ENCODE peak calls at places on chromosomes 3 and 15, in four cellular contexts. E is mesendoderm, J is OCI-LY7, W is dorsolateral prefrontal cortex. B is an unnamed sample.

GRCh38 chr15:33296050-33296449 is 14.7 kb upstream of the RYR3 start:
- DNase-seq in J (peak), W (no peak), E (peak), B (no peak)

GRCh38 chr15:41979493-41980266 is 7.3 kb upstream of the EHD4 start:
- DNase-seq in J (no peak), E (no peak), W (no peak), B (no peak)

GRCh38 chr3:27278391-27279055 is 90.7 kb downstream of the NEK10 start:
- DNase-seq in J (no peak), E (no peak), W (no peak), B (no peak)

GRCh38 chr3:105953831-105954230 is 85.0 kb upstream of the CBLB start:
- DNase-seq in J (no peak), E (no peak), W (no peak), B (no peak)

GRCh38 chr15:55108858-55109518 is 87.8 kb downstream of the RSL24D1 start:
- DNase-seq in E (peak), J (peak), W (peak), B (peak)

GRCh38 chr15:55319537-55320325 is 709 bp downstream of the PIGB start:
- DNase-seq in E (no peak), W (no peak), J (peak), B (no peak)

GRCh38 chr3:31416980-31417379 is 115.7 kb upstream of the STT3B start:
- DNase-seq in W (no peak), E (no peak), J (no peak), B (no peak)

GRCh38 chr3:105448338-105448982 is 81.8 kb downstream of the ALCAM start:
- DNase-seq in J (no peak), W (peak), E (peak), B (peak)

GRCh38 chr3:187130346-187131066 is 8.8 kb downstream of the RPL39L start:
- DNase-seq in W (no peak), J (peak), E (no peak), B (no peak)

GRCh38 chr15:92051726-92052125 is 198.2 kb downstream of the SLCO3A1 start:
- DNase-seq in E (no peak), W (no peak), J (no peak), B (no peak)

GRCh38 chr3:196971094-196971698 is 2.6 kb upstream of the PIGZ start:
- DNase-seq in J (peak), E (no peak), W (no peak), B (no peak)

GRCh38 chr15:57422113-57422754 is 45.9 kb downstream of the CGNL1 start:
- DNase-seq in W (no peak), E (no peak), J (no peak), B (no peak)

GRCh38 chr15:36831915-36832310 is 252.5 kb downstream of the CDIN1 start:
- DNase-seq in E (no peak), W (no peak), J (no peak), B (no peak)

GRCh38 chr3:166304509-166305063 is 467.4 kb upstream of the BCHE start:
- DNase-seq in W (no peak), J (no peak), E (peak), B (peak)

GRCh38 chr3:131738095-131738494 is 235.3 kb upstream of the MRPL3 start:
- DNase-seq in J (no peak), E (no peak), W (no peak), B (no peak)

GRCh38 chr3:82386656-82387055 is 625.2 kb upstream of the GBE1 start:
- DNase-seq in J (no peak), W (no peak), E (no peak), B (no peak)

GRCh38 chr15:76330281-76330680 is 6.3 kb upstream of the ISL2 start:
- DNase-seq in J (no peak), W (no peak), E (peak), B (peak)

GRCh38 chr3:19934098-19934566 is at the start of gene EFHB:
- DNase-seq in J (no peak), E (peak), W (no peak), B (peak)

GRCh38 chr15:53918180-53919079 is 59.8 kb upstream of the UNC13C start:
- DNase-seq in E (peak), J (no peak), W (no peak), B (peak)

GRCh38 chr15:65887565-65887964 is 18.3 kb downstream of the RAB11A start:
- DNase-seq in J (no peak), E (no peak), W (no peak), B (no peak)

GRCh38 chr3:76943058-76943457 is 96.8 kb upstream of the ROBO2 start:
- DNase-seq in W (no peak), J (no peak), E (peak), B (peak)

GRCh38 chr15:91311986-91312385 is 211.9 kb downstream of the SV2B start:
- DNase-seq in W (no peak), E (no peak), J (no peak), B (no peak)

GRCh38 chr3:19970289-19970688 is 23.4 kb downstream of the RAB5A start:
- DNase-seq in E (no peak), J (no peak), W (no peak), B (no peak)

GRCh38 chr3:182682263-182683229 is 110.8 kb upstream of the ATP11B start:
- DNase-seq in E (peak), W (peak), J (peak), B (peak)

GRCh38 chr3:107346559-107346958 is 30.7 kb upstream of the CCDC54 start:
- DNase-seq in W (no peak), J (no peak), E (no peak), B (no peak)

GRCh38 chr3:30646181-30646876 is 39.9 kb downstream of the TGFBR2 start:
- DNase-seq in E (no peak), W (no peak), J (no peak), B (no peak)

GRCh38 chr3:166283856-166284255 is 446.6 kb upstream of the BCHE start:
- DNase-seq in W (no peak), J (no peak), E (no peak), B (no peak)

GRCh38 chr15:92903956-92904831 is 4.1 kb downstream of the CHD2 start:
- DNase-seq in J (peak), W (peak), E (peak), B (peak)

GRCh38 chr3:23824699-23825444 is 19.1 kb downstream of the UBE2E1 start:
- DNase-seq in E (no peak), W (no peak), J (no peak), B (no peak)

GRCh38 chr3:10495003-10495402 is 10.4 kb downstream of the ATP2B2 start:
- DNase-seq in J (no peak), W (no peak), E (no peak), B (peak)

GRCh38 chr15:76337047-76337738 is 620 bp downstream of the ISL2 start:
- DNase-seq in W (no peak), J (peak), E (peak), B (peak)

GRCh38 chr15:33032053-33032452 is 162.5 kb downstream of the FMN1 start:
- DNase-seq in E (no peak), W (no peak), J (no peak), B (no peak)

GRCh38 chr3:21540265-21540664 is 210.7 kb downstream of the ZNF385D start:
- DNase-seq in J (no peak), W (no peak), E (no peak), B (no peak)

GRCh38 chr3:21544076-21544462 is 206.9 kb downstream of the ZNF385D start:
- DNase-seq in W (no peak), E (no peak), J (no peak), B (no peak)

GRCh38 chr3:21543380-21544075 is 207.5 kb downstream of the ZNF385D start:
- DNase-seq in E (no peak), J (no peak), W (no peak), B (peak)

GRCh38 chr3:21542656-21543379 is 208.2 kb downstream of the ZNF385D start:
- DNase-seq in W (no peak), E (no peak), J (no peak), B (no peak)
- H3K4me3 ChIP-seq in W (no peak), E (no peak), J (no peak), B (peak)

DNA sequence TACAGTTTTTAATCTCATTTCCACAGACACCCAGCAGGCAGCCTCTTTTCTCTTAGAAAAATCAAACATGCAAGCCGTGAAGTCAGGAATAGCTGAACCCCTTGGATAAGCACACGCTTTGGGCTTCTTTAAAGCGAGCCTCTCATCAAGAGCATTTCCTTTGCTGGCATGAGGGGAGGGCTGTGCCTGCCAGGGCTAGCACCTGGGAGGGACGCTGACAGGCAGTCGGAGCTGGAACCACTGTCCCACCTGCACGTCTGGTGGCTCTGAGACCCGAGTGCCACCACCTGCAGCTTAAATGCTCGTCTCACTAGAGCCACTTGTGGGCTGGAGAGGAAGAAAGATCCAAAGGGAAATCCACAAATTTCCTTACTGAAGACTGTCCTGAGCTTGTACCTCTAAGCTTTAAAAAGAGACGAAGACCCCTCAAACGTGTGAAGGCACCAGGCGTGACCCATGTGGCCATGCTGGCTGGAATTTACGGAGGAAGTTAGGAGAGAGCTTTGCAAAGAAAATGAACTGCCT is 9.4 kb downstream of the MAP6D1 start:
- DNase-seq in W (no peak), E (no peak), J (peak), B (peak)
- H3K4me3 ChIP-seq in W (no peak), E (no peak), J (peak), B (no peak)

GRCh38 chr3:73733796-73734195 is 109.1 kb upstream of the PDZRN3 start:
- DNase-seq in E (no peak), J (no peak), W (no peak), B (no peak)
- H3K4me3 ChIP-seq in E (no peak), J (no peak), W (no peak), B (no peak)

DNA sequence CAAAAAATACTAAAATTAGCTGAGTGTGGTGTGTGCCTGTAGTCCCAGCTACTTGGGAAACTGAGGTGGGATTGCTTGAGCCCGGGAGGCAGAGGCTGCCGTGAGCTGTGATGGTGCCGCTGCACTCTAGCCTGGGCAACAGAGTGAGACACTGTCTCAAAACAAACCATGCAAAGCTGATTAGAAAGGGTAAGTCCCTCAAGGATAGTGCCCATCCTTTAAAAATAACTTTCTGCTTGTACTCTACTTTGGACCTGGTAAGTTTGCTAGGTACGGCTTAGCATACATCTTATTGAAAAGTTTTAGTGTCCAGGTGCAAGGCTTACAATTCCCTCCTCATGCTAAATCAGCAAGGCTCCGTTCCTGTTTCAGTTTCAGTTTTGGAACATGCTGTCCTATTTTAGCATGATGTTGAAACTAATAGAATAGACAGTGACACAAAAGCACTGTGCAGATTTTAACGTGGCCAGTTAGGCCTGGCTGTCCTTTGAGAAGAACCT is 21.4 kb downstream of the FEM1B start:
- DNase-seq in E (no peak), W (no peak), J (peak), B (no peak)
- H3K4me3 ChIP-seq in E (no peak), W (peak), J (peak), B (no peak)

DNA sequence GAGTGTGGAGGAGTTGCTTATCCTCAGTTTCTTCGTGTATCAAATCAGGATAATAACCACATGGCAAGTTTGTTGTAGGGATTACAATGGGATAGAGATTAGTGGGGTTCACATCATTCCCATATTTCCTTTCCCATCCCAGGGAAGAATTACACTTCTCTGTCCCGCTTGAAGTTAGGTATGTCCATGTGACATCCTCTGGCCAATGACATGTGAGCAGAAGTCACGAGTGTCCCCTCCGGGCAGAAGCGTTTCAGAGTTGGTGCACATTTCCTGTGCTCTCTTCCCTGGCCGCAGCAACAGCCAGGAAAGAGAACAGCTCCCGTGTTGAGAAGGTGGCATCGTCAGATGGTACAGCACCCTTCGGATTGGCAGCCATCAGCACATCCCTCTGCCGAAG is 36.7 kb upstream of the HES1 start:
- DNase-seq in W (no peak), E (no peak), J (no peak), B (no peak)
- H3K4me3 ChIP-seq in W (no peak), E (no peak), J (no peak), B (no peak)

GRCh38 chr15:70557506-70558258 is 205.7 kb downstream of the UACA start:
- DNase-seq in W (no peak), J (no peak), E (no peak), B (no peak)

GRCh38 chr15:70559840-70560239 is 203.5 kb downstream of the UACA start:
- DNase-seq in W (no peak), E (no peak), J (no peak), B (no peak)

GRCh38 chr15:70559223-70559823 is 204.0 kb downstream of the UACA start:
- DNase-seq in J (peak), W (no peak), E (no peak), B (no peak)

GRCh38 chr15:70556804-70557203 is 206.6 kb downstream of the UACA start:
- DNase-seq in J (no peak), W (no peak), E (no peak), B (no peak)

GRCh38 chr15:70558406-70559222 is 204.7 kb downstream of the UACA start:
- DNase-seq in J (no peak), W (no peak), E (no peak), B (no peak)
- H3K4me3 ChIP-seq in J (no peak), W (no peak), E (no peak), B (no peak)

GRCh38 chr15:74784854-74785715 is 3.2 kb downstream of the CSK start:
- DNase-seq in J (no peak), E (no peak), W (no peak), B (no peak)
- H3K4me3 ChIP-seq in J (peak), E (no peak), W (peak), B (no peak)

GRCh38 chr3:122012821-122013220 is 9.2 kb downstream of the ILDR1 start:
- DNase-seq in W (no peak), J (no peak), E (no peak), B (no peak)

GRCh38 chr3:122011396-122011795 is 10.7 kb downstream of the ILDR1 start:
- DNase-seq in J (no peak), E (peak), W (no peak), B (no peak)

GRCh38 chr3:122013448-122013925 is 8.6 kb downstream of the ILDR1 start:
- DNase-seq in E (no peak), W (no peak), J (no peak), B (no peak)

GRCh38 chr3:122010506-122010905 is 11.5 kb downstream of the ILDR1 start:
- DNase-seq in W (no peak), J (no peak), E (peak), B (no peak)

GRCh38 chr3:122014741-122015140 is 7.3 kb downstream of the ILDR1 start:
- DNase-seq in J (no peak), W (no peak), E (no peak), B (no peak)
- H3K4me3 ChIP-seq in J (peak), W (no peak), E (no peak), B (no peak)

GRCh38 chr3:125052671-125053303 is 3.0 kb downstream of the HEG1 start:
- DNase-seq in J (no peak), W (no peak), E (peak), B (no peak)

GRCh38 chr3:125050486-125051172 is 5.2 kb downstream of the HEG1 start:
- DNase-seq in W (no peak), J (no peak), E (no peak), B (no peak)

GRCh38 chr3:125053304-125053699 is 2.5 kb downstream of the HEG1 start:
- DNase-seq in W (no peak), J (no peak), E (no peak), B (no peak)

GRCh38 chr3:125051205-125051604 is 4.6 kb downstream of the HEG1 start:
- DNase-seq in E (no peak), W (no peak), J (no peak), B (no peak)

DNA sequence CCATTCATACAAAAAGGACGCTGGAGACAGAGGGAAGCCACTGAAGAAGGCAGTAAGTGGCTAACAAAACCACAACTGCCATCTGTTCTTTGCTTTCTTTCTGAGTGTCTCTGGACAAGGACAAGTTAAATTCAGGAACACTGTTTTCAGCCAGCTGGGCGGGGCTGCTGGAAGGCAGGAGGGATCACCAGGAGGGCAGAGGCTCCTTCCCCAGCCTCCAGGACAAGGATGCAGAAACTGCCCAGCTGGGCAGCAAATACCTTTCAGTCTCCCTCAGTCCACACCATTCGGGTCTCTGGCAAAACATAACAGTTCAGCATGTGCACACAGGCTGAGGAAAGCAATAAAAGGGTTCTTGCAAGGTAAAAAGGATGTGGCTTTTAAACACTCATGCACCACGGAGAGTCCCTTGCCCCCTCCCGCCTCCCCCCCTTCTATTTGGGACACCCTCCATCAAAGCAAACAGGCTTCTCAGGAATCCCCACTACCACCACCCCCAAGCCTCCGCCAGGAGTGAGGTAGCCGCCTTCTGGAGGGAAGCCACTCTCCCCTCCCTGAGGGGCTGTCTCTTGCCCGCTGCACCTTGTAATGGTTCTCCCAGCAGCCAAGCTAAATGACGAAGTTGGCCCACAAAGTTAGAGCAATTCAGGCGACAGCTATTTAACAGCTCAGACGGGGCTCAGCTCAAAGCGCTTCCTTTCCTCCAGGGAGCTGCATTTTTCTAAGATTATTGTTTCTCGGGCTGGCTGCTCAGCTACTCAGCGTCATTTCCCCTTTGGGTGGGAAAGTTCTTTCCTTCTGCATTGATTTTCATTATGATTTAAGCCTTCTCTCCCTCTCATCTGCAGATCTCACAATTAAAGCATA is 3.8 kb downstream of the HEG1 start:
- DNase-seq in J (peak), E (peak), W (no peak), B (peak)
- H3K4me3 ChIP-seq in J (peak), E (no peak), W (peak), B (no peak)

B was measured in H7.